ENCODE peak calls at places on chromosomes 7 and 10, in nine cellular contexts. One of them, this sample, is unnamed.

GRCh38 chr7:97973206-97973658 is 16.8 kb downstream of the OCM2 start:
- DNase-seq in H9: peak
- DNase-seq in mammary epithelial cell: no peak
- DNase-seq in ascending aorta: no peak
- DNase-seq in psoas muscle: no peak
- DNase-seq in RWPE1: no peak
- DNase-seq in WTC11: peak
- DNase-seq in cardiac muscle cell: no peak
- DNase-seq in thoracic aorta: no peak
- DNase-seq in this sample: no peak

GRCh38 chr10:100148353-100149211 is 37.2 kb downstream of the ERLIN1 start:
- DNase-seq in mammary epithelial cell: peak
- DNase-seq in cardiac muscle cell: peak
- DNase-seq in H9: no peak
- DNase-seq in psoas muscle: no peak
- DNase-seq in thoracic aorta: no peak
- DNase-seq in RWPE1: peak
- DNase-seq in WTC11: no peak
- DNase-seq in ascending aorta: no peak
- DNase-seq in this sample: no peak

GRCh38 chr10:65950075-65950474 is 975.8 kb upstream of the LRRTM3 start:
- DNase-seq in cardiac muscle cell: no peak
- DNase-seq in RWPE1: peak
- DNase-seq in mammary epithelial cell: peak
- DNase-seq in H9: no peak
- DNase-seq in psoas muscle: no peak
- DNase-seq in WTC11: no peak
- DNase-seq in thoracic aorta: no peak
- DNase-seq in ascending aorta: no peak
- DNase-seq in this sample: no peak

GRCh38 chr7:85041599-85042216 is 145.1 kb downstream of the SEMA3D start:
- DNase-seq in psoas muscle: peak
- DNase-seq in RWPE1: peak
- DNase-seq in cardiac muscle cell: peak
- DNase-seq in thoracic aorta: no peak
- DNase-seq in ascending aorta: peak
- DNase-seq in WTC11: peak
- DNase-seq in mammary epithelial cell: peak
- DNase-seq in H9: peak
- DNase-seq in this sample: peak

GRCh38 chr7:25069900-25070443 is 55.1 kb downstream of the CYCS start:
- DNase-seq in WTC11: peak
- DNase-seq in ascending aorta: peak
- DNase-seq in RWPE1: peak
- DNase-seq in thoracic aorta: no peak
- DNase-seq in cardiac muscle cell: peak
- DNase-seq in H9: peak
- DNase-seq in psoas muscle: peak
- DNase-seq in mammary epithelial cell: peak
- DNase-seq in this sample: no peak

GRCh38 chr10:14574291-14574690 is 200.4 kb downstream of the FAM107B start:
- DNase-seq in H9: peak
- DNase-seq in psoas muscle: no peak
- DNase-seq in thoracic aorta: no peak
- DNase-seq in cardiac muscle cell: no peak
- DNase-seq in mammary epithelial cell: no peak
- DNase-seq in WTC11: no peak
- DNase-seq in ascending aorta: no peak
- DNase-seq in RWPE1: no peak
- DNase-seq in this sample: no peak

GRCh38 chr7:144391823-144392255 is 11.7 kb downstream of the NOBOX start:
- DNase-seq in psoas muscle: no peak
- DNase-seq in WTC11: no peak
- DNase-seq in thoracic aorta: no peak
- DNase-seq in ascending aorta: no peak
- DNase-seq in H9: no peak
- DNase-seq in cardiac muscle cell: peak
- DNase-seq in RWPE1: peak
- DNase-seq in mammary epithelial cell: peak
- DNase-seq in this sample: no peak

GRCh38 chr10:132422931-132423813 is 26.2 kb downstream of the PWWP2B start:
- DNase-seq in WTC11: no peak
- DNase-seq in ascending aorta: no peak
- DNase-seq in psoas muscle: no peak
- DNase-seq in RWPE1: no peak
- DNase-seq in cardiac muscle cell: no peak
- DNase-seq in mammary epithelial cell: no peak
- DNase-seq in H9: no peak
- DNase-seq in thoracic aorta: no peak
- DNase-seq in this sample: no peak

GRCh38 chr10:88080213-88080612 is 216.8 kb downstream of the PTEN start:
- DNase-seq in cardiac muscle cell: no peak
- DNase-seq in psoas muscle: no peak
- DNase-seq in WTC11: no peak
- DNase-seq in mammary epithelial cell: no peak
- DNase-seq in RWPE1: no peak
- DNase-seq in H9: no peak
- DNase-seq in thoracic aorta: no peak
- DNase-seq in ascending aorta: no peak
- DNase-seq in this sample: no peak

GRCh38 chr7:136055266-136055665 is 78.1 kb upstream of the MTPN start:
- DNase-seq in WTC11: no peak
- DNase-seq in thoracic aorta: no peak
- DNase-seq in RWPE1: no peak
- DNase-seq in ascending aorta: no peak
- DNase-seq in mammary epithelial cell: no peak
- DNase-seq in cardiac muscle cell: no peak
- DNase-seq in psoas muscle: no peak
- DNase-seq in H9: no peak
- DNase-seq in this sample: no peak

GRCh38 chr7:55588379-55588699 is 16.0 kb upstream of the VOPP1 start:
- DNase-seq in cardiac muscle cell: no peak
- DNase-seq in ascending aorta: no peak
- DNase-seq in RWPE1: no peak
- DNase-seq in psoas muscle: no peak
- DNase-seq in H9: no peak
- DNase-seq in thoracic aorta: no peak
- DNase-seq in WTC11: no peak
- DNase-seq in mammary epithelial cell: no peak
- DNase-seq in this sample: peak

GRCh38 chr7:97305589-97305988 is 188.1 kb downstream of the SDHAF3 start:
- DNase-seq in H9: no peak
- DNase-seq in cardiac muscle cell: no peak
- DNase-seq in WTC11: no peak
- DNase-seq in ascending aorta: no peak
- DNase-seq in RWPE1: no peak
- DNase-seq in psoas muscle: no peak
- DNase-seq in thoracic aorta: no peak
- DNase-seq in mammary epithelial cell: no peak
- DNase-seq in this sample: no peak

DNA sequence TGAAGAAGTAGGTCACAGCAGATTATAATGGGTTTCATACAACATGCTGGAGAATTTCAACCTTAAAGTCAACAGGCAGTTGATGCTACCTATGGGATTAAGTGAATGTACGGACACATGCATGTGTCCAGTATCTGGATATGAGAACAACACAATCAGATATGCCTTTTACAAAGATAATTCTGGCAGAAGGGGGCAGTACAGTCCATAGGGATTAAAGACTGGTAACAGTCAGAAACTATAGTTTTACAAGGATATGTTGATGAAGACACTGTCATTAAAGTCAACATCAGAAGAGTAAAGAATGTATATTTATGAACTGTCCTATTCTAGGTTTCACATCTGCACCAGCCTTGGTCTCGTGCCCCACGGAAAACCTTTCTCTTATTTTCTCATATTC is 41.5 kb downstream of the ANKMY2 start:
- DNase-seq in WTC11: no peak
- DNase-seq in mammary epithelial cell: no peak
- DNase-seq in RWPE1: no peak
- DNase-seq in cardiac muscle cell: peak
- DNase-seq in H9: no peak
- DNase-seq in ascending aorta: no peak
- DNase-seq in thoracic aorta: no peak
- DNase-seq in psoas muscle: no peak
- DNase-seq in this sample: no peak
- TF ChIP-seq CTCF in WTC11: no peak
- TF ChIP-seq CTCF in mammary epithelial cell: peak
- TF ChIP-seq CTCF in RWPE1: no peak
- TF ChIP-seq CTCF in cardiac muscle cell: no peak
- TF ChIP-seq CTCF in H9: no peak
- TF ChIP-seq CTCF in ascending aorta: no peak
- TF ChIP-seq CTCF in thoracic aorta: no peak
- TF ChIP-seq CTCF in psoas muscle: peak
- TF ChIP-seq CTCF in this sample: no peak

GRCh38 chr7:17646181-17646956 is 293.9 kb downstream of the SNX13 start:
- DNase-seq in cardiac muscle cell: peak
- DNase-seq in WTC11: no peak
- DNase-seq in ascending aorta: no peak
- DNase-seq in psoas muscle: no peak
- DNase-seq in thoracic aorta: no peak
- DNase-seq in mammary epithelial cell: peak
- DNase-seq in H9: no peak
- DNase-seq in RWPE1: peak
- DNase-seq in this sample: no peak
- TF ChIP-seq CTCF in cardiac muscle cell: peak
- TF ChIP-seq CTCF in WTC11: no peak
- TF ChIP-seq CTCF in ascending aorta: no peak
- TF ChIP-seq CTCF in psoas muscle: no peak
- TF ChIP-seq CTCF in thoracic aorta: no peak
- TF ChIP-seq CTCF in mammary epithelial cell: peak
- TF ChIP-seq CTCF in H9: peak
- TF ChIP-seq CTCF in RWPE1: peak
- TF ChIP-seq CTCF in this sample: no peak

GRCh38 chr10:128539784-128540759 is 413.8 kb upstream of the MKI67 start:
- DNase-seq in RWPE1: no peak
- DNase-seq in mammary epithelial cell: no peak
- DNase-seq in ascending aorta: no peak
- DNase-seq in thoracic aorta: no peak
- DNase-seq in cardiac muscle cell: peak
- DNase-seq in H9: peak
- DNase-seq in psoas muscle: no peak
- DNase-seq in WTC11: peak
- DNase-seq in this sample: no peak

GRCh38 chr10:128540806-128541739 is 414.9 kb upstream of the MKI67 start:
- DNase-seq in thoracic aorta: no peak
- DNase-seq in psoas muscle: no peak
- DNase-seq in cardiac muscle cell: peak
- DNase-seq in RWPE1: no peak
- DNase-seq in WTC11: peak
- DNase-seq in H9: peak
- DNase-seq in mammary epithelial cell: no peak
- DNase-seq in ascending aorta: no peak
- DNase-seq in this sample: no peak

GRCh38 chr10:128542659-128543058 is 416.4 kb upstream of the MKI67 start:
- DNase-seq in ascending aorta: no peak
- DNase-seq in H9: no peak
- DNase-seq in cardiac muscle cell: no peak
- DNase-seq in WTC11: no peak
- DNase-seq in RWPE1: no peak
- DNase-seq in psoas muscle: no peak
- DNase-seq in mammary epithelial cell: no peak
- DNase-seq in thoracic aorta: no peak
- DNase-seq in this sample: no peak

GRCh38 chr10:128545216-128545615 is 419.0 kb upstream of the MKI67 start:
- DNase-seq in ascending aorta: no peak
- DNase-seq in RWPE1: no peak
- DNase-seq in psoas muscle: no peak
- DNase-seq in WTC11: no peak
- DNase-seq in thoracic aorta: no peak
- DNase-seq in H9: no peak
- DNase-seq in cardiac muscle cell: no peak
- DNase-seq in mammary epithelial cell: no peak
- DNase-seq in this sample: no peak

DNA sequence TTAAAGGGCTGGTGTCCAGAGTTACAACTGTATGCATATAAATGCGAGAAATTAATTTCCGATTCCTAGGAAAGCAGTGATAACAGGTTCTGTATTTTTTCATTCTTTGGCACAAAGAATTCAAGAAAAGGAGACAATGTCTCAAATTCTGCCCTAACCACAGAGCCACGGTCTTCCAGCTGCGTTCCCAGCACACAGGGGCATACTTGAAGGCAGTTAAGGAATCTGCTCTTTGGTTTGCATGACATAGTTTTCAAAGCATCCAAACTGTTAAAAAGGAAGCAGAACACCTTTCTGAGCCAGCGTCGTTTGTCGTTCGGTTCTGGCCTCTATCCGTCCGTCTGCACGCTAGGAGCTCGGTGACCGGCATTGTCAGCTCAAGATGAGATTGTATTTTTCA is 417.0 kb upstream of the MKI67 start:
- DNase-seq in ascending aorta: no peak
- DNase-seq in H9: no peak
- DNase-seq in cardiac muscle cell: no peak
- DNase-seq in psoas muscle: no peak
- DNase-seq in RWPE1: no peak
- DNase-seq in thoracic aorta: no peak
- DNase-seq in WTC11: no peak
- DNase-seq in mammary epithelial cell: no peak
- DNase-seq in this sample: no peak
- TF ChIP-seq CTCF in ascending aorta: no peak
- TF ChIP-seq CTCF in H9: no peak
- TF ChIP-seq CTCF in cardiac muscle cell: no peak
- TF ChIP-seq CTCF in psoas muscle: no peak
- TF ChIP-seq CTCF in RWPE1: no peak
- TF ChIP-seq CTCF in thoracic aorta: no peak
- TF ChIP-seq CTCF in WTC11: no peak
- TF ChIP-seq CTCF in mammary epithelial cell: no peak
- TF ChIP-seq CTCF in this sample: no peak

GRCh38 chr7:83155996-83156395 is 6.7 kb downstream of the PCLO start:
- DNase-seq in psoas muscle: no peak
- DNase-seq in thoracic aorta: no peak
- DNase-seq in WTC11: no peak
- DNase-seq in mammary epithelial cell: no peak
- DNase-seq in ascending aorta: no peak
- DNase-seq in H9: no peak
- DNase-seq in cardiac muscle cell: no peak
- DNase-seq in RWPE1: no peak
- DNase-seq in this sample: no peak
- TF ChIP-seq CTCF in psoas muscle: no peak
- TF ChIP-seq CTCF in thoracic aorta: no peak
- TF ChIP-seq CTCF in WTC11: no peak
- TF ChIP-seq CTCF in mammary epithelial cell: no peak
- TF ChIP-seq CTCF in ascending aorta: no peak
- TF ChIP-seq CTCF in H9: no peak
- TF ChIP-seq CTCF in cardiac muscle cell: no peak
- TF ChIP-seq CTCF in RWPE1: no peak
- TF ChIP-seq CTCF in this sample: no peak

This sample was measured in breast epithelium.